ENCODE peak calls at places on chromosomes 5 and 9, in ten cellular contexts. O is Calu3; B is HFFc6; C is CD8-positive, alpha-beta T cell; Q is ovary; D is heart left ventricle; M is fibroblast of the aortic adventitia; S is breast epithelium; G is left lung; F is PC-9. L is an unnamed sample.

GRCh38 chr9:120393386-120394057 is 186.4 kb downstream of the CDK5RAP2 start:
- DNase-seq in O (no peak), B (peak), C (no peak), Q (no peak), D (no peak), M (no peak), S (no peak), G (no peak), F (peak), L (no peak)

GRCh38 chr5:141441571-141442170 is 11.4 kb downstream of the PCDHGA12 start:
- DNase-seq in O (no peak), B (no peak), C (no peak), Q (no peak), D (peak), M (no peak), S (no peak), G (no peak), F (no peak), L (no peak)

GRCh38 chr5:60687927-60688720 is 11.8 kb downstream of the DEPDC1B start:
- DNase-seq in O (peak), B (peak), C (no peak), Q (no peak), D (no peak), M (peak), S (no peak), G (no peak), F (no peak), L (no peak)

GRCh38 chr9:75088646-75089368 is 493 bp downstream of the OSTF1 start:
- DNase-seq in O (peak), B (peak), C (no peak), Q (peak), D (peak), M (peak), S (peak), G (peak), F (peak), L (peak)

GRCh38 chr5:77741608-77742007 is 34.5 kb downstream of the TBCA start:
- DNase-seq in O (no peak), B (no peak), C (no peak), Q (no peak), D (no peak), M (no peak), S (no peak), G (no peak), F (no peak), L (no peak)

GRCh38 chr9:112377087-112377486 is 2.8 kb upstream of the HSDL2 start:
- DNase-seq in O (no peak), B (no peak), C (no peak), Q (no peak), D (no peak), M (no peak), S (no peak), G (no peak), F (no peak), L (no peak)

GRCh38 chr5:53481887-53482716 is 1.7 kb downstream of the FST start:
- DNase-seq in O (peak), B (peak), C (no peak), Q (peak), D (peak), M (peak), S (peak), G (peak), F (peak), L (peak)

GRCh38 chr9:96186601-96187011 is 115.4 kb downstream of the HSD17B3 start:
- DNase-seq in O (peak), B (no peak), C (no peak), Q (peak), D (no peak), M (no peak), S (no peak), G (peak), F (no peak), L (peak)

GRCh38 chr5:142881076-142881466 is 110.9 kb downstream of the ARHGAP26 start:
- DNase-seq in O (no peak), B (peak), C (no peak), Q (no peak), D (no peak), M (peak), S (no peak), G (no peak), F (no peak), L (no peak)

GRCh38 chr9:73719660-73720059 is 568.0 kb downstream of the ANXA1 start:
- DNase-seq in O (no peak), B (no peak), C (no peak), Q (no peak), D (no peak), M (no peak), S (no peak), G (no peak), F (no peak), L (no peak)

GRCh38 chr9:96612105-96612965 is 7.3 kb downstream of the CDC14B start:
- DNase-seq in O (peak), B (peak), C (no peak), Q (peak), D (peak), M (peak), S (no peak), G (no peak), F (peak), L (peak)

GRCh38 chr5:76050131-76050530 is 33.1 kb upstream of the SV2C start:
- DNase-seq in O (no peak), B (no peak), C (no peak), Q (no peak), D (no peak), M (no peak), S (no peak), G (no peak), F (no peak), L (no peak)

GRCh38 chr5:179820483-179821297 is at the start of gene SQSTM1:
- DNase-seq in O (peak), B (peak), C (peak), Q (peak), D (peak), M (peak), S (peak), G (peak), F (no peak), L (peak)
- TF ChIP-seq CTCF in O (no peak), B (peak), C (no peak), Q (peak), D (peak), M (no peak), S (no peak), G (peak), F (no peak), L (no peak)

DNA sequence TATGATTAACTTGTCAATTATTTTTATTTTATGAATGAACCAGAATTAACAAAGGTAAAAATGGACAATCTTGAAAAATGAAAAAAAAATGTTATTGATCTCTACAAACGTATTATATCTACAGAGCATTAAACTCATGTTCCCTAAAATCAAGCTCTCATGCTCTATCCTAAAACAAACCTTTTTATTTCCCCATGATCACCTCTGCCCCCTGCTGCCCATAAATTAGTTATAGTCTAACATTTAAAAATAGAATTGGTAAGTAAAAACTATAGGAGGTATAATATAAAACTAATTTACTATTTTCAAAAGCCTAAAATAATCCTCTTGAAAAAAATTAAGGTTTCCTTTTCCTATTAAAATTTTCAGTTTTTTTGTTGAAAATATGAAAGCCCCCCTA is 168.0 kb upstream of the POU5F2 start:
- DNase-seq in O (peak), B (no peak), C (no peak), Q (no peak), D (no peak), M (peak), S (no peak), G (no peak), F (no peak), L (no peak)
- TF ChIP-seq CTCF in O (no peak), B (peak), C (no peak), Q (no peak), D (no peak), M (peak), S (no peak), G (no peak), F (peak), L (no peak)

GRCh38 chr9:100427366-100428263 is 672 bp downstream of the MSANTD3 start:
- DNase-seq in O (peak), B (peak), C (no peak), Q (peak), D (peak), M (peak), S (no peak), G (peak), F (peak), L (peak)
- TF ChIP-seq CTCF in O (no peak), B (no peak), C (no peak), Q (no peak), D (no peak), M (no peak), S (no peak), G (no peak), F (no peak), L (no peak)

GRCh38 chr9:13427587-13427986 is 148.1 kb upstream of the MPDZ start:
- DNase-seq in O (no peak), B (peak), C (no peak), Q (no peak), D (no peak), M (peak), S (no peak), G (no peak), F (no peak), L (no peak)
- TF ChIP-seq CTCF in O (peak), B (peak), C (peak), Q (peak), D (peak), M (peak), S (peak), G (peak), F (peak), L (peak)

GRCh38 chr9:35522189-35522588 is 32.3 kb downstream of the RUSC2 start:
- DNase-seq in O (no peak), B (no peak), C (no peak), Q (no peak), D (no peak), M (no peak), S (no peak), G (no peak), F (no peak), L (no peak)
- TF ChIP-seq CTCF in O (no peak), B (peak), C (no peak), Q (no peak), D (no peak), M (peak), S (no peak), G (no peak), F (no peak), L (no peak)

DNA sequence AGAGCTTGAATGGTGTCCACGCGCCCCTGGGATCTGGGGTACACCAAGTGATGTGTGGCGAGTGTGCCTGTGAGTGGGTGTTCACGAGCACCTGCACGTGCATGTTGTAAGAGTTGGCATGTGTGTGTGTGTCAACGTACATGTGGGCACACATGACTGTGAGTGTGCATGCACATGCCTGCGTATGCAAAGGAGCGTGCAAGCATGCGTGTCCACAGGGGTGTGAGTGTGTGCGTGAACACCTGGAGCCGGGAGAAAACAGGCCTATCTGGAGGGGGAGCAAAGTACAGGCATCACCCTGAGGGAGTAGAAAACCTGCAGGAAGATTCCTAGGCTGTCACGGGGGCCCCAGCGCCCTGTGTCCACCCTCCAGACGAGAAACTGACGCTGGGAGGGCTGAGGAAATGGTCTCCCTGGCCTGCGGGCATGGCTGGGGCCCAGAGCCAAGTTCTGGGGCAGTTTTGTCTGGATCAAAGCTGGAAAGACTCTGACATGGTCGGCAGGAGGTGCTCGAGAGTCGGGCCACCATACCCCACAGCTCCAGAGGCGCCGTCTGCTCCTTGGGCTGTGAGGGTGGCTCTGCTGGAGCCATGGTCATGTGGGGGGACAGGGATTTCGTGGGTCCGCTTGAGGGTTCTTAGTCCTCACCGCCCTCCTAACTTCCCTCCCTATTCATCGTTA is 31.8 kb downstream of the PTGES start:
- DNase-seq in O (no peak), B (no peak), C (no peak), Q (no peak), D (no peak), M (no peak), S (no peak), G (no peak), F (no peak), L (no peak)
- TF ChIP-seq CTCF in O (no peak), B (peak), C (no peak), Q (no peak), D (no peak), M (no peak), S (no peak), G (no peak), F (peak), L (no peak)

GRCh38 chr5:98454904-98455303 is 318.6 kb upstream of the RGMB start:
- DNase-seq in O (no peak), B (peak), C (no peak), Q (no peak), D (no peak), M (peak), S (no peak), G (no peak), F (peak), L (no peak)
- TF ChIP-seq CTCF in O (no peak), B (peak), C (no peak), Q (no peak), D (peak), M (peak), S (no peak), G (no peak), F (no peak), L (peak)

GRCh38 chr5:149651686-149652085 is 70.4 kb downstream of the ARHGEF37 start:
- DNase-seq in O (no peak), B (no peak), C (no peak), Q (no peak), D (no peak), M (no peak), S (no peak), G (no peak), F (no peak), L (no peak)

GRCh38 chr5:149654893-149655505 is 73.7 kb downstream of the ARHGEF37 start:
- DNase-seq in O (no peak), B (no peak), C (no peak), Q (no peak), D (no peak), M (no peak), S (no peak), G (no peak), F (no peak), L (no peak)

GRCh38 chr5:149652697-149653096 is 71.4 kb downstream of the ARHGEF37 start:
- DNase-seq in O (no peak), B (no peak), C (no peak), Q (no peak), D (no peak), M (no peak), S (no peak), G (no peak), F (no peak), L (no peak)

GRCh38 chr5:149656576-149657182 is 73.4 kb upstream of the PPARGC1B start:
- DNase-seq in O (peak), B (no peak), C (no peak), Q (no peak), D (peak), M (no peak), S (no peak), G (no peak), F (no peak), L (no peak)

GRCh38 chr5:149654282-149654681 is 73.0 kb downstream of the ARHGEF37 start:
- DNase-seq in O (no peak), B (no peak), C (no peak), Q (no peak), D (no peak), M (no peak), S (no peak), G (no peak), F (no peak), L (no peak)
- TF ChIP-seq CTCF in O (no peak), B (no peak), C (no peak), Q (no peak), D (no peak), M (no peak), S (no peak), G (no peak), F (no peak), L (no peak)

DNA sequence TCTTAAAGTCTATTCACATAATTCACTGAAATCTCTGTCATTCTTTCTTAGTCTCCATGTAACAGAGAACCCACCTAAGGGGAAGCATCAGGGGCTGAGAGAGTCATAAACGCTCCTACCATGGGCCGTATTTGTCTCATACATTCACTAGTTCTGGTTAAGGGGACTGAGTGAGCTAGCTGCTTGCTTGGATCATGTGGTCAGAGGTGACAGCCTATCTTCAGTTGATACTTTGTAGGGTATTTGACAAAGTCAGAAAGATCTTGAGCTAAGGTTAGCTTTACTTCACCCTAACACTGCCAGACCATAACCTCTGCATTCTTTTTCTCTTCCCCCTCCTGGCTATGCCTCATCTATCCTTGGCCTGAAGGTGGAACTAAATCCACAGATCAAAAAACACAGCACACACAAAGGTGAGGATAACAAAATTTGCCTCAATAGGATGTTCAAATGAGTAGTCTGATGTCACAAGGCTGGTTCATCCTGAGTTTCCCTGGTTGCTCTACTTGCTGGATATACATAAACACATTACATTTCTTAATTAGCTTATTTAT is 66.5 kb downstream of the MARCHF3 start:
- DNase-seq in O (no peak), B (no peak), C (no peak), Q (no peak), D (no peak), M (no peak), S (no peak), G (no peak), F (no peak), L (no peak)
- TF ChIP-seq CTCF in O (no peak), B (no peak), C (no peak), Q (no peak), D (peak), M (no peak), S (no peak), G (no peak), F (no peak), L (no peak)

GRCh38 chr9:91405343-91406077 is 18.1 kb downstream of the NFIL3 start:
- DNase-seq in O (no peak), B (no peak), C (no peak), Q (no peak), D (no peak), M (no peak), S (no peak), G (no peak), F (no peak), L (no peak)

GRCh38 chr9:91411096-91411771 is 12.4 kb downstream of the NFIL3 start:
- DNase-seq in O (no peak), B (peak), C (no peak), Q (no peak), D (no peak), M (peak), S (no peak), G (no peak), F (peak), L (no peak)

GRCh38 chr9:91403665-91404543 is 19.7 kb downstream of the NFIL3 start:
- DNase-seq in O (no peak), B (no peak), C (no peak), Q (no peak), D (no peak), M (no peak), S (no peak), G (no peak), F (no peak), L (no peak)

GRCh38 chr9:91408475-91408874 is 15.2 kb downstream of the NFIL3 start:
- DNase-seq in O (no peak), B (peak), C (no peak), Q (no peak), D (no peak), M (peak), S (no peak), G (no peak), F (no peak), L (no peak)

GRCh38 chr9:91407580-91408275 is 15.9 kb downstream of the NFIL3 start:
- DNase-seq in O (no peak), B (peak), C (no peak), Q (no peak), D (no peak), M (no peak), S (no peak), G (no peak), F (no peak), L (no peak)
- TF ChIP-seq CTCF in O (no peak), B (no peak), C (no peak), Q (no peak), D (no peak), M (no peak), S (no peak), G (no peak), F (no peak), L (no peak)